ENCODE peak calls at places on chromosomes 6 and 20, in five cellular contexts. O, P, X, N and K are unnamed samples.

GRCh38 chr6:17012421-17013225 is 89.2 kb upstream of the STMND1 start:
- DNase-seq in O (peak; percentile 16), P (peak; percentile 46), X (no peak), N (no peak), K (peak; percentile 37)

GRCh38 chr20:10603971-10604864 is 69.6 kb downstream of the JAG1 start:
- DNase-seq in O (peak; percentile 86), P (peak; percentile 92), X (no peak), N (peak; percentile 91), K (peak; percentile 39)

GRCh38 chr20:6074145-6074561 is 20.3 kb upstream of the LRRN4 start:
- DNase-seq in O (no peak), P (no peak), X (no peak), N (peak; percentile 56), K (peak; percentile 33)

GRCh38 chr6:131443514-131443913 is 129.5 kb upstream of the ARG1 start:
- DNase-seq in O (no peak), P (no peak), X (no peak), N (no peak), K (no peak)

GRCh38 chr6:165506657-165507056 is 156.4 kb downstream of the PDE10A start:
- DNase-seq in O (no peak), P (no peak), X (no peak), N (no peak), K (no peak)

GRCh38 chr6:15456422-15456821 is 206.4 kb downstream of the DTNBP1 start:
- DNase-seq in O (no peak), P (no peak), X (no peak), N (no peak), K (no peak)

GRCh38 chr20:33401042-33401921 is at the start of gene CDK5RAP1:
- DNase-seq in O (peak; percentile 83), P (peak; percentile 89), X (peak; percentile 92), N (peak; percentile 96), K (peak; percentile 93)

GRCh38 chr20:56974499-56975250 is 291.8 kb downstream of the BMP7 start:
- DNase-seq in O (peak; percentile 55), P (peak; percentile 32), X (no peak), N (no peak), K (peak; percentile 77)

GRCh38 chr6:7624781-7625710 is 35.0 kb downstream of the SNRNP48 start:
- DNase-seq in O (no peak), P (no peak), X (no peak), N (no peak), K (no peak)

GRCh38 chr6:79601020-79601609 is 30.0 kb upstream of the SH3BGRL2 start:
- DNase-seq in O (peak; percentile 65), P (peak; percentile 85), X (no peak), N (no peak), K (no peak)

GRCh38 chr6:160931378-160932343 is 59.9 kb upstream of the MAP3K4 start:
- DNase-seq in O (no peak), P (no peak), X (no peak), N (no peak), K (peak; percentile 18)

GRCh38 chr6:113432729-113433505 is 424.2 kb upstream of the MARCKS start:
- DNase-seq in O (no peak), P (no peak), X (no peak), N (no peak), K (no peak)

GRCh38 chr6:149080511-149080910 is 237.0 kb upstream of the TAB2 start:
- DNase-seq in O (no peak), P (peak; percentile 83), X (no peak), N (no peak), K (no peak)

GRCh38 chr6:17149581-17149980 is 47.7 kb downstream of the STMND1 start:
- DNase-seq in O (no peak), P (no peak), X (no peak), N (no peak), K (no peak)

GRCh38 chr6:53189554-53189953 is 40.9 kb upstream of the GCM1 start:
- DNase-seq in O (no peak), P (peak; percentile 95), X (no peak), N (no peak), K (no peak)

GRCh38 chr6:145887969-145888368 is 73.4 kb upstream of the FBXO30 start:
- DNase-seq in O (no peak), P (no peak), X (no peak), N (no peak), K (no peak)

GRCh38 chr6:85273870-85274269 is 176.0 kb upstream of the NT5E start:
- DNase-seq in O (peak; percentile 2), P (no peak), X (no peak), N (no peak), K (no peak)

GRCh38 chr6:112017760-112018537 is 36.0 kb upstream of the CCN6 start:
- DNase-seq in O (no peak), P (no peak), X (no peak), N (no peak), K (no peak)

GRCh38 chr6:16338577-16339262 is 100.3 kb downstream of the GMPR start:
- DNase-seq in O (peak; percentile 86), P (peak; percentile 99), X (no peak), N (peak; percentile 96), K (peak; percentile 67)

GRCh38 chr6:15137086-15137485 is 108.8 kb upstream of the JARID2 start:
- DNase-seq in O (no peak), P (no peak), X (no peak), N (no peak), K (no peak)

GRCh38 chr6:111591901-111592461 is 13.7 kb downstream of the TRAF3IP2 start:
- DNase-seq in O (peak; percentile 76), P (peak; percentile 69), X (no peak), N (no peak), K (no peak)

GRCh38 chr20:25355191-25355590 is 35.4 kb downstream of the ABHD12 start:
- DNase-seq in O (no peak), P (no peak), X (no peak), N (no peak), K (no peak)

GRCh38 chr20:59403261-59403961 is 103.0 kb downstream of the EDN3 start:
- DNase-seq in O (no peak), P (no peak), X (peak; percentile 91), N (peak; percentile 91), K (peak; percentile 79)

GRCh38 chr20:17669306-17669931 is 12.6 kb downstream of the RRBP1 start:
- DNase-seq in O (no peak), P (no peak), X (no peak), N (no peak), K (no peak)

GRCh38 chr20:48480391-48480790 is 347.4 kb downstream of the PREX1 start:
- DNase-seq in O (no peak), P (no peak), X (no peak), N (no peak), K (no peak)

GRCh38 chr6:47267301-47267700 is 42.4 kb downstream of the TNFRSF21 start:
- DNase-seq in O (no peak), P (peak; percentile 57), X (no peak), N (no peak), K (no peak)

GRCh38 chr6:63347599-63347998 is 27.8 kb upstream of the LGSN start:
- DNase-seq in O (peak; percentile 88), P (peak; percentile 88), X (no peak), N (no peak), K (no peak)

GRCh38 chr6:37019065-37019450 is 13.6 kb downstream of the FGD2 start:
- DNase-seq in O (peak; percentile 57), P (no peak), X (no peak), N (no peak), K (no peak)

GRCh38 chr6:106257195-106257594 is 68.4 kb downstream of the ATG5 start:
- DNase-seq in O (peak; percentile 43), P (peak; percentile 63), X (no peak), N (no peak), K (no peak)

GRCh38 chr6:80440496-80441160 is 334.2 kb downstream of the BCKDHB start:
- DNase-seq in O (no peak), P (no peak), X (no peak), N (no peak), K (no peak)

GRCh38 chr6:154932562-154933027 is 62.5 kb upstream of the TIAM2 start:
- DNase-seq in O (peak; percentile 62), P (peak; percentile 85), X (no peak), N (no peak), K (no peak)

GRCh38 chr6:82364087-82365010 is 732 bp downstream of the TPBG start:
- DNase-seq in O (peak; percentile 77), P (peak; percentile 50), X (peak; percentile 76), N (peak; percentile 92), K (peak; percentile 47)

GRCh38 chr6:36028088-36028886 is 679 bp downstream of the MAPK14 start:
- DNase-seq in O (peak; percentile 27), P (peak; percentile 6), X (no peak), N (peak; percentile 90), K (peak; percentile 47)

GRCh38 chr20:3576363-3576762 is 86.8 kb downstream of the GFRA4 start:
- DNase-seq in O (no peak), P (no peak), X (no peak), N (no peak), K (no peak)

GRCh38 chr20:3586111-3586510 is 77.1 kb downstream of the GFRA4 start:
- DNase-seq in O (no peak), P (no peak), X (no peak), N (no peak), K (no peak)

GRCh38 chr20:3583765-3584164 is 79.4 kb downstream of the GFRA4 start:
- DNase-seq in O (no peak), P (no peak), X (no peak), N (no peak), K (no peak)

GRCh38 chr20:3577366-3577765 is 85.8 kb downstream of the GFRA4 start:
- DNase-seq in O (no peak), P (no peak), X (no peak), N (no peak), K (no peak)

GRCh38 chr20:3580412-3580811 is 82.8 kb downstream of the GFRA4 start:
- DNase-seq in O (no peak), P (no peak), X (no peak), N (no peak), K (no peak)
- TF ChIP-seq CTCF in O (no peak), P (no peak), X (no peak), N (no peak), K (no peak)

GRCh38 chr6:30942338-30943060 is 1.7 kb downstream of the MUCL3 start:
- DNase-seq in O (peak; percentile 66), P (peak; percentile 63), X (peak; percentile 83), N (peak; percentile 87), K (peak; percentile 89)
- TF ChIP-seq CTCF in O (peak; percentile 71), P (peak; percentile 46), X (peak; percentile 68), N (no peak), K (peak; percentile 25)

GRCh38 chr20:21712443-21713059 is 7.1 kb downstream of the PAX1 start:
- DNase-seq in O (no peak), P (no peak), X (peak; percentile 42), N (no peak), K (no peak)
- TF ChIP-seq CTCF in O (no peak), P (no peak), X (no peak), N (no peak), K (no peak)

GRCh38 chr6:136792066-136792944 is at the start of gene MAP3K5:
- DNase-seq in O (peak; percentile 90), P (peak; percentile 59), X (peak; percentile 84), N (peak; percentile 96), K (peak; percentile 87)
- TF ChIP-seq CTCF in O (peak; percentile 73), P (no peak), X (no peak), N (no peak), K (peak; percentile 28)

GRCh38 chr6:128731249-128732165 is 151.4 kb upstream of the LAMA2 start:
- DNase-seq in O (peak; percentile 47), P (peak; percentile 26), X (no peak), N (no peak), K (no peak)
- TF ChIP-seq CTCF in O (peak; percentile 78), P (peak; percentile 84), X (peak; percentile 81), N (no peak), K (no peak)